ENCODE peak calls at places on chromosomes 1 and 21, in eight cellular contexts. A is NCI-H2227 treated with DMSO at 0.1 percent for 48 hours; F is epithelial cell of esophagus; U is activated T-helper 1 cell treated with anti-CD3 and anti-CD28 coated beads, Interleukin-2, amount 50 U/mL, for 16 hours; G is body of pancreas; D is stimulated activated CD4-positive, alpha-beta T cell treated with anti-CD3 and anti-CD28 coated beads, Interleukin-4, amount 100 ng/mL, for 4 hours; Q is neural progenitor cell; T is sigmoid colon. P is an unnamed sample.

GRCh38 chr1:31811605-31812004 is 4.2 kb downstream of the SPOCD1 start:
- DNase-seq in A (peak), F (no peak), U (no peak), G (no peak), D (no peak), Q (peak), T (no peak), P (no peak)

GRCh38 chr1:116122955-116123757 is 12.0 kb downstream of the MAB21L3 start:
- DNase-seq in A (no peak), F (peak), U (no peak), G (peak), D (no peak), Q (no peak), T (no peak), P (no peak)

GRCh38 chr1:66633128-66633527 is 99.2 kb downstream of the SGIP1 start:
- DNase-seq in A (no peak), F (no peak), U (no peak), G (no peak), D (no peak), Q (no peak), T (no peak), P (no peak)

GRCh38 chr1:118143828-118144227 is 41.2 kb downstream of the SPAG17 start:
- DNase-seq in A (no peak), F (no peak), U (no peak), G (peak), D (no peak), Q (no peak), T (no peak), P (no peak)

GRCh38 chr1:56709269-56709880 is 64.3 kb downstream of the PRKAA2 start:
- DNase-seq in A (peak), F (peak), U (no peak), G (peak), D (no peak), Q (peak), T (no peak), P (peak)

GRCh38 chr1:21508580-21509350 is 458 bp upstream of the ALPL start:
- DNase-seq in A (peak), F (peak), U (peak), G (peak), D (peak), Q (peak), T (no peak), P (no peak)

GRCh38 chr1:66503841-66504470 is 30.0 kb upstream of the SGIP1 start:
- DNase-seq in A (peak), F (peak), U (no peak), G (peak), D (no peak), Q (peak), T (no peak), P (peak)

GRCh38 chr1:24409535-24409934 is 4.0 kb downstream of the STPG1 start:
- DNase-seq in A (no peak), F (peak), U (no peak), G (no peak), D (no peak), Q (no peak), T (no peak), P (no peak)

GRCh38 chr21:26070822-26071425 is 99.6 kb downstream of the APP start:
- DNase-seq in A (peak), F (peak), U (no peak), G (peak), D (peak), Q (peak), T (peak), P (no peak)

GRCh38 chr21:43306391-43306790 is 120.5 kb downstream of the SIK1 start:
- DNase-seq in A (no peak), F (no peak), U (no peak), G (no peak), D (no peak), Q (no peak), T (peak), P (no peak)

GRCh38 chr1:92484472-92485373 is 2.0 kb downstream of the GFI1 start:
- DNase-seq in A (no peak), F (no peak), U (peak), G (peak), D (peak), Q (peak), T (no peak), P (peak)

GRCh38 chr1:229410692-229411433 is 23.0 kb downstream of the ACTA1 start:
- DNase-seq in A (peak), F (peak), U (no peak), G (peak), D (peak), Q (peak), T (peak), P (peak)

GRCh38 chr1:244896550-244896949 is 32.2 kb upstream of the HNRNPU start:
- DNase-seq in A (no peak), F (peak), U (no peak), G (no peak), D (no peak), Q (no peak), T (no peak), P (no peak)

GRCh38 chr1:16915627-16915973 is 6.1 kb upstream of the CROCC start:
- DNase-seq in A (no peak), F (no peak), U (no peak), G (no peak), D (no peak), Q (no peak), T (peak), P (peak)

GRCh38 chr1:226863446-226863845 is 7.0 kb upstream of the PSEN2 start:
- DNase-seq in A (no peak), F (peak), U (no peak), G (no peak), D (no peak), Q (no peak), T (no peak), P (peak)

GRCh38 chr1:213956295-213956770 is 31.4 kb upstream of the PROX1 start:
- DNase-seq in A (no peak), F (no peak), U (no peak), G (peak), D (no peak), Q (no peak), T (no peak), P (no peak)

GRCh38 chr1:224873645-224874369 is 55.7 kb upstream of the DNAH14 start:
- DNase-seq in A (no peak), F (peak), U (no peak), G (peak), D (no peak), Q (no peak), T (no peak), P (no peak)

GRCh38 chr1:203999618-204000017 is 73.3 kb upstream of the SOX13 start:
- DNase-seq in A (no peak), F (no peak), U (no peak), G (no peak), D (no peak), Q (no peak), T (no peak), P (no peak)

GRCh38 chr1:101181930-101182329 is 54.9 kb upstream of the S1PR1 start:
- DNase-seq in A (no peak), F (peak), U (no peak), G (no peak), D (no peak), Q (no peak), T (no peak), P (no peak)

GRCh38 chr21:35543746-35544145 is 494.6 kb upstream of the RUNX1 start:
- DNase-seq in A (no peak), F (no peak), U (no peak), G (no peak), D (no peak), Q (no peak), T (no peak), P (no peak)